ENCODE peak calls at places on chromosomes 11 and 22, in ten cellular contexts. Q is GM23248; D is IMR-90; X is K562; T is CD8-positive, alpha-beta memory T cell; I is BE2C; C is esophagus squamous epithelium; B is mucosa of descending colon; U is adrenal gland; H is lower lobe of right lung. F is an unnamed sample. For H3K4me1, the result is how much of the 10 kb centered on the place peaks cover.

GRCh38 chr11:65883058-65883761 is 3.6 kb downstream of the CTSW start:
- DNase-seq in D (no peak), C (no peak), B (no peak), I (no peak), Q (no peak), H (peak), T (no peak), X (no peak), U (no peak), F (no peak)

GRCh38 chr11:95910638-95911368 is 13.1 kb downstream of the MTMR2 start:
- DNase-seq in U (no peak), C (no peak), T (no peak), D (no peak), H (no peak), X (no peak), B (no peak), Q (no peak), I (no peak), F (no peak)

GRCh38 chr22:17724678-17725464 is 49.4 kb downstream of the BID start:
- DNase-seq in C (no peak), H (no peak), Q (no peak), U (peak), T (no peak), D (no peak), I (peak), X (no peak), B (no peak), F (no peak)

GRCh38 chr22:49183826-49184216 is 643.9 kb downstream of the BRD1 start:
- DNase-seq in Q (no peak), C (no peak), T (peak), H (peak), I (no peak), U (no peak), B (no peak), D (no peak), X (no peak), F (no peak)

GRCh38 chr11:8581300-8581699 is 12.7 kb downstream of the STK33 start:
- DNase-seq in B (no peak), U (no peak), X (no peak), C (no peak), Q (peak), D (peak), H (no peak), I (no peak), T (no peak), F (no peak)

GRCh38 chr11:62190011-62190410 is at the start of gene SCGB1D1:
- DNase-seq in C (no peak), U (no peak), T (no peak), I (no peak), Q (no peak), B (no peak), X (no peak), D (no peak), H (no peak), F (no peak)

GRCh38 chr22:35620624-35621245 is 3.6 kb upstream of the MB start:
- DNase-seq in I (peak), U (no peak), X (no peak), Q (peak), B (no peak), C (no peak), T (no peak), H (no peak), D (peak), F (peak)

GRCh38 chr11:112013501-112014164 is 11.6 kb upstream of the DLAT start:
- DNase-seq in C (no peak), X (no peak), Q (no peak), B (no peak), D (no peak), I (no peak), T (no peak), H (no peak), U (no peak), F (no peak)

GRCh38 chr22:17972385-17973181 is 51.8 kb downstream of the MICAL3 start:
- DNase-seq in Q (peak), C (no peak), X (no peak), H (no peak), U (peak), B (no peak), T (no peak), D (peak), I (no peak), F (peak)

GRCh38 chr11:77103319-77103718 is 679 bp downstream of the OMP start:
- DNase-seq in D (no peak), U (no peak), B (no peak), C (no peak), H (no peak), X (no peak), Q (no peak), I (no peak), T (no peak), F (no peak)

GRCh38 chr11:35907648-35908431 is 36.0 kb upstream of the LDLRAD3 start:
- DNase-seq in I (no peak), H (no peak), C (no peak), Q (peak), D (peak), B (no peak), X (no peak), U (peak), T (no peak), F (no peak)

GRCh38 chr11:67507242-67507890 is 596 bp downstream of the CDK2AP2 start:
- DNase-seq in U (peak), X (peak), B (no peak), D (peak), C (no peak), I (no peak), T (no peak), Q (peak), H (no peak), F (no peak)

GRCh38 chr11:125257185-125257584 is 92.6 kb downstream of the PKNOX2 start:
- DNase-seq in H (no peak), B (no peak), T (no peak), D (no peak), U (no peak), I (no peak), X (peak), C (no peak), Q (peak), F (no peak)

GRCh38 chr22:50600967-50601668 is 525 bp downstream of the MAPK8IP2 start:
- DNase-seq in D (no peak), I (peak), Q (no peak), X (peak), H (no peak), B (no peak), C (no peak), U (no peak), T (no peak), F (peak)

GRCh38 chr11:44305643-44306468 is 4.1 kb downstream of the ALX4 start:
- DNase-seq in H (peak), D (no peak), C (no peak), I (no peak), B (no peak), U (no peak), T (no peak), Q (no peak), X (no peak), F (no peak)

GRCh38 chr11:31160504-31161422 is 208.8 kb downstream of the DCDC1 start:
- DNase-seq in U (no peak), Q (peak), H (no peak), I (no peak), D (no peak), B (no peak), T (no peak), C (no peak), X (peak), F (no peak)

GRCh38 chr11:45879803-45880685 is 5.4 kb upstream of the MAPK8IP1 start:
- DNase-seq in C (no peak), I (peak), B (no peak), T (no peak), X (peak), U (peak), D (peak), Q (peak), H (no peak), F (no peak)

GRCh38 chr11:46127150-46127638 is 5.9 kb upstream of the PHF21A start:
- DNase-seq in U (peak), X (peak), B (no peak), H (peak), T (peak), Q (peak), C (no peak), D (peak), I (peak), F (peak)

GRCh38 chr22:23520875-23521441 is 59.1 kb downstream of the IGLL1 start:
- DNase-seq in Q (peak), B (no peak), T (no peak), U (no peak), C (no peak), H (peak), X (peak), D (peak), I (peak), F (peak)

GRCh38 chr22:48952256-48953102 is 875.2 kb downstream of the BRD1 start:
- DNase-seq in B (peak), X (no peak), I (no peak), H (no peak), T (no peak), D (no peak), U (peak), Q (no peak), C (no peak), F (no peak)

DNA sequence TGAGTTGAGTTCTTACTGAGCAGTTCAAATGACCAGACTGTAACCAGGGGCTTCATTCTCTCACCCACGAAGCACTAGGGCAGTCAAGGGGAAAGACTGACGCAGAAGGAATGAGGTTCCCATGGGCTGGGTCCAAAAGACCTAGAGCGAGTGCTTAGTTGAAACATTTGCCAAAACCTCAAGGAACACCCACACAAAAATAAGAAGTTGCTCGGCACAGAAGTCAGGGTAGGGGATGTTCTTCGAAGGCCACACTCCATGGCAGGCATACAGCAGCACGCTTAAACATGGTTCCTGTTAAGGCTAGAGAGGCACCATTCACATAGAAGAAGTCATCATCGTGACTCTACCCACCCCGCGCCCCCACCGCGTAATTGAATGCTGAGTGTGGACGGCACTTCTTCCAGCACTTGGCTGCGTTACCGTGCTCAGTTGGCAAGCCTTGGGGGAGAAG is 52.9 kb downstream of the TIMP3 start:
- DNase-seq in X (no peak), U (no peak), T (no peak), Q (peak), D (no peak), H (no peak), C (no peak), I (no peak), B (no peak), F (peak)
- H3K4me1 ChIP-seq in X (under half), U (under half), T (under half), Q (under half), D (under half), H (half or more), C (under half), I (under half), B (under half), F (under half)

GRCh38 chr11:134224710-134225662 is 515 bp downstream of the VPS26B start:
- DNase-seq in H (peak), B (peak), D (peak), U (peak), C (no peak), T (peak), I (peak), X (peak), Q (peak), F (peak)
- H3K4me1 ChIP-seq in H (under half), B (under half), D (under half), U (under half), C (under half), T (under half), I (under half), X (under half), Q (under half), F (under half)

GRCh38 chr11:117872420-117872961 is 4.0 kb downstream of the FXYD6 start:
- DNase-seq in Q (no peak), T (no peak), H (no peak), U (no peak), D (no peak), X (no peak), C (no peak), B (no peak), I (no peak), F (peak)

GRCh38 chr11:117872962-117873827 is 3.3 kb downstream of the FXYD6 start:
- DNase-seq in D (no peak), H (no peak), X (no peak), Q (no peak), B (no peak), C (no peak), T (no peak), I (no peak), U (no peak), F (no peak)

GRCh38 chr11:117874253-117874909 is 2.1 kb downstream of the FXYD6 start:
- DNase-seq in U (no peak), Q (no peak), C (no peak), I (no peak), T (no peak), X (no peak), H (no peak), B (no peak), D (no peak), F (no peak)

GRCh38 chr11:117874910-117875396 is 1.5 kb downstream of the FXYD6 start:
- DNase-seq in Q (no peak), B (no peak), C (no peak), H (no peak), T (no peak), U (no peak), X (no peak), I (no peak), D (no peak), F (no peak)

DNA sequence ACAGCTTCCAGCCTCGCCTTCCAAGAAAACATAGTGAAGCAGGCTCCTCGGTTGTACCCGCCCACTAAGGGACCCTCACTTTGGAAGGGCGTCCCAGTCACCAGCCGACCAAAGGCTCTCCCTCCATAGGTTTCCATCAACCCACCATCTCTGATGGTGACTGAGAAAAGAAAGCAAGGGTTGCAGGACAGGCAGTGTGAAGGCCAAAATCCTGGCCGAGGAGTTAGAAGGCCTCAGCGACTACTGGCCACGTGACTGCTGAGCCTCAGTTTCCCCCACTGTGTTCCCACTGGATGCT is 2.7 kb downstream of the FXYD6 start:
- DNase-seq in I (no peak), U (no peak), C (no peak), Q (no peak), T (no peak), X (no peak), H (no peak), D (no peak), B (no peak), F (no peak)
- H3K4me1 ChIP-seq in I (under half), U (under half), C (under half), Q (under half), T (under half), X (under half), H (half or more), D (under half), B (under half), F (under half)

GRCh38 chr11:15849265-15849664 is 507.1 kb downstream of the SOX6 start:
- DNase-seq in T (no peak), Q (no peak), D (no peak), U (no peak), B (no peak), C (no peak), I (no peak), X (no peak), H (no peak), F (no peak)
- H3K4me1 ChIP-seq in T (under half), Q (under half), D (under half), U (under half), B (under half), C (under half), I (under half), X (under half), H (under half), F (under half)

GRCh38 chr11:94104734-94105133 is 23.9 kb upstream of the PANX1 start:
- DNase-seq in U (no peak), T (no peak), H (no peak), X (no peak), I (no peak), D (no peak), B (no peak), C (no peak), Q (no peak), F (no peak)

GRCh38 chr11:94111241-94111640 is 17.4 kb upstream of the PANX1 start:
- DNase-seq in D (no peak), U (no peak), X (no peak), B (no peak), Q (no peak), C (no peak), I (no peak), H (no peak), T (no peak), F (no peak)

GRCh38 chr11:94103476-94103875 is 25.2 kb upstream of the PANX1 start:
- DNase-seq in D (no peak), B (no peak), X (no peak), I (no peak), C (no peak), H (no peak), U (no peak), T (no peak), Q (no peak), F (no peak)

GRCh38 chr11:94107363-94107762 is 21.3 kb upstream of the PANX1 start:
- DNase-seq in T (no peak), H (no peak), I (no peak), D (no peak), U (no peak), B (no peak), X (no peak), C (no peak), Q (no peak), F (no peak)

GRCh38 chr11:94106699-94107098 is 21.9 kb upstream of the PANX1 start:
- DNase-seq in H (no peak), U (no peak), C (no peak), X (no peak), I (no peak), B (no peak), Q (no peak), D (no peak), T (no peak), F (no peak)
- H3K4me1 ChIP-seq in H (under half), U (under half), C (under half), X (under half), I (under half), B (under half), Q (under half), D (under half), T (under half), F (under half)

GRCh38 chr11:117930208-117930570 is 987 bp upstream of the TMPRSS13 start:
- DNase-seq in U (no peak), T (no peak), D (no peak), B (no peak), H (peak), I (no peak), Q (no peak), X (no peak), C (no peak), F (no peak)
- H3K4me1 ChIP-seq in U (under half), T (under half), D (under half), B (under half), H (under half), I (under half), Q (under half), X (under half), C (under half), F (under half)

GRCh38 chr22:39958009-39958711 is 2.0 kb upstream of the TMA7B start:
- DNase-seq in B (no peak), T (no peak), C (no peak), U (no peak), H (no peak), I (no peak), Q (no peak), D (no peak), X (no peak), F (no peak)

GRCh38 chr22:39954584-39955055 is 5.6 kb upstream of the TMA7B start:
- DNase-seq in H (no peak), C (no peak), Q (peak), U (no peak), D (peak), T (no peak), B (no peak), X (no peak), I (no peak), F (no peak)

GRCh38 chr22:39956932-39957664 is 3.1 kb upstream of the TMA7B start:
- DNase-seq in D (no peak), C (no peak), I (no peak), U (no peak), X (no peak), Q (no peak), B (no peak), H (no peak), T (no peak), F (no peak)

GRCh38 chr22:39953101-39953500 is 7.1 kb upstream of the TMA7B start:
- DNase-seq in B (no peak), I (no peak), D (no peak), U (no peak), X (no peak), C (no peak), T (no peak), H (no peak), Q (no peak), F (no peak)

DNA sequence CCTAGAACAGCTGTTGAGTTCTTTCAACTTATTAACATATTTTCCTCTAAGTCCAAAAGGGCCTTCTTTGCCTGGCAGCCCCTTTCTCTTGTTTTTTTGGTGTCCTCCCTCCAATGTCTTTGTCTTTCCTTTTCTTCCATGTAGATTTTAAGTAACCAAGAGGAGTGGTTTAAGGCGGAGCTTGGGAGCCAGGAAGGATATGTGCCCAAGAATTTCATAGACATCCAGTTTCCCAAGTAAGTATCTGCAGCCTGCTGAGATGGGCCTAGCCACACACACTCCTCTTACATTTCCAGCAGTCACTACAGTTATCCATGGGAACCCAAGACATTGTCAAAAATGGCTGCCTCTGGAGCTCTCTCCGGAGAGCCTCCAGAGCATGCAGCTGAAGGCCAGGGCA is 4.5 kb upstream of the TMA7B start:
- DNase-seq in U (no peak), C (no peak), T (no peak), Q (no peak), B (no peak), H (no peak), D (no peak), X (no peak), I (no peak), F (no peak)
- H3K4me1 ChIP-seq in U (under half), C (under half), T (half or more), Q (under half), B (under half), H (under half), D (under half), X (under half), I (under half), F (under half)

GRCh38 chr11:131065435-131066295 is 149.4 kb upstream of the SNX19 start:
- DNase-seq in T (no peak), C (no peak), U (no peak), H (no peak), I (no peak), D (no peak), Q (no peak), B (no peak), X (no peak), F (no peak)

GRCh38 chr11:131070365-131070764 is 154.1 kb upstream of the SNX19 start:
- DNase-seq in Q (no peak), C (no peak), T (no peak), X (no peak), H (no peak), U (no peak), B (no peak), I (no peak), D (no peak), F (no peak)

GRCh38 chr11:131066551-131066950 is 150.3 kb upstream of the SNX19 start:
- DNase-seq in X (no peak), C (no peak), B (no peak), T (no peak), U (no peak), D (no peak), H (no peak), Q (no peak), I (no peak), F (no peak)

GRCh38 chr11:131063638-131064037 is 147.4 kb upstream of the SNX19 start:
- DNase-seq in X (no peak), H (no peak), I (no peak), T (no peak), B (no peak), Q (no peak), D (no peak), U (no peak), C (no peak), F (no peak)

GRCh38 chr11:131064373-131064991 is 148.2 kb upstream of the SNX19 start:
- DNase-seq in H (no peak), U (peak), X (peak), C (no peak), D (peak), B (no peak), T (no peak), I (peak), Q (peak), F (peak)
- H3K4me1 ChIP-seq in H (under half), U (under half), X (under half), C (under half), D (under half), B (under half), T (under half), I (under half), Q (under half), F (under half)

F was measured in right cardiac atrium.